ENCODE peak calls at places on chromosomes 11 and 22, in four cellular contexts. J, W, D and B are unnamed samples.

GRCh38 chr11:122085264-122085663 is 30.8 kb downstream of the BLID start:
- DNase-seq in J (peak; percentile 83), W (peak; percentile 71), D (no peak), B (peak; percentile 33)

GRCh38 chr11:61126266-61126665 is 24.0 kb downstream of the CD5 start:
- DNase-seq in D (no peak), J (no peak), W (no peak), B (no peak)

GRCh38 chr11:113778111-113778910 is 1.3 kb upstream of the CLDN25 start:
- DNase-seq in W (peak; percentile 84), D (no peak), J (no peak), B (no peak)

GRCh38 chr11:117300301-117300700 is 9.2 kb downstream of the BACE1-AS start:
- DNase-seq in J (peak; percentile 10), D (no peak), W (no peak), B (no peak)

GRCh38 chr11:67395555-67396257 is 3.9 kb downstream of the RAD9A start:
- DNase-seq in J (no peak), D (no peak), W (no peak), B (no peak)

GRCh38 chr22:46280999-46281623 is 13.3 kb downstream of the TTC38 start:
- DNase-seq in J (no peak), W (no peak), D (no peak), B (no peak)

GRCh38 chr11:125167954-125168821 is 3.6 kb downstream of the PKNOX2 start:
- DNase-seq in W (no peak), D (peak; percentile 2), J (peak; percentile 77), B (peak; percentile 43)

GRCh38 chr11:122439911-122440782 is 215.4 kb upstream of the UBASH3B start:
- DNase-seq in D (no peak), W (no peak), J (no peak), B (no peak)

GRCh38 chr22:50260801-50261614 is 475 bp downstream of the MAPK12 start:
- DNase-seq in W (peak; percentile 50), J (no peak), D (no peak), B (peak; percentile 22)

GRCh38 chr11:105032495-105032894 is 2.4 kb downstream of the CASP1 start:
- DNase-seq in J (no peak), W (no peak), D (no peak), B (no peak)

GRCh38 chr11:114257621-114258558 is 38.3 kb upstream of the NNMT start:
- DNase-seq in J (no peak), W (no peak), D (no peak), B (no peak)

GRCh38 chr11:86431258-86431657 is 56.6 kb downstream of the CCDC81 start:
- DNase-seq in W (no peak), J (no peak), D (no peak), B (no peak)

GRCh38 chr11:126754850-126755426 is 245.6 kb downstream of the KIRREL3 start:
- DNase-seq in W (no peak), D (no peak), J (no peak), B (no peak)

GRCh38 chr22:25334091-25334490 is 114.7 kb downstream of the CRYBB2 start:
- DNase-seq in W (peak; percentile 22), D (peak; percentile 73), J (no peak), B (peak; percentile 85)

GRCh38 chr22:48175721-48176120 is 1413.3 kb downstream of the TBC1D22A start:
- DNase-seq in J (no peak), D (no peak), W (no peak), B (no peak)

GRCh38 chr22:48177591-48177990 is 1415.1 kb downstream of the TBC1D22A start:
- DNase-seq in J (no peak), W (no peak), D (no peak), B (no peak)

GRCh38 chr22:48169227-48169626 is 1406.8 kb downstream of the TBC1D22A start:
- DNase-seq in J (no peak), W (no peak), D (no peak), B (no peak)

GRCh38 chr22:48171294-48171693 is 1408.8 kb downstream of the TBC1D22A start:
- DNase-seq in W (no peak), J (no peak), D (no peak), B (no peak)

DNA sequence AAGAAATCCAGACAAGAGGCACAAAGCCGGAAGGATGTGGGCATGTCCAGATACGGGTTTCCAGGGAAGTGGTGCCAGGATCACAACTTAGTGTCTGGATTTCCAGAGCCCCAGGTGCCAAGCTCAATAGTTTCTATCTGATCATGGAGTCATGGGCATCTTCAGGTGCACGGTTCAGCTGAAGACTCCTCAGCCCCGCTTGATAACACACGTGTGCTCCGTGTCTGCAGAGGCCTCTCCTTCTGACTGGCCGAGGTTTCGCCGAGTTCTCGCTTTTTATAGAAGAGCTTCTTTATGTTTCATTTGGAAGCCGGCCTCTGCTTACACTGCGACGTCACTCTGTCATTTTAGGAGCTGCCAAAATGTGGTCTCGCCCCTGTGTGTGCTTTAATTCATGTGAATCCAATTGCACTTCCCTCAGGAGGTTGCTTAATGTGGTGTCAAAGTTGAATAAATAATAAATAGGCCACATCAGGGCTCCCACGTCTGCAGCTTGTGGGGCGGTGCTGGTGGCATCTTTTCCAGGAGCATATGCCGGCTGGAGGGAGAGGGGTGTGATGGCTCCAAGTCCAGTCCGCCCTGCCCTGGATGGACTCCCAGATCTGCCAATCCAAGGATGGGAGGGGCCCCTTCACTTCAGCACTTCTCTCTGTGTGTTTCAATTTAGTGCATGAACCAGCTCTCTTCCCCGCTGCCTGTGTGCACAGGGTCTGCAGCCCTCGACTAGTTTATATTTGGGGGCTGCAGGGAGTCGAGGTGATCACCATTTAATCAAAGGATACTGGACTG is 1410.8 kb downstream of the TBC1D22A start:
- DNase-seq in J (no peak), W (no peak), D (no peak), B (no peak)
- H3K27me3 ChIP-seq in J (no peaks in the 10 kb centered on the region), W (no peaks in the 10 kb centered on the region), D (no peaks in the 10 kb centered on the region), B (no peaks in the 10 kb centered on the region)

DNA sequence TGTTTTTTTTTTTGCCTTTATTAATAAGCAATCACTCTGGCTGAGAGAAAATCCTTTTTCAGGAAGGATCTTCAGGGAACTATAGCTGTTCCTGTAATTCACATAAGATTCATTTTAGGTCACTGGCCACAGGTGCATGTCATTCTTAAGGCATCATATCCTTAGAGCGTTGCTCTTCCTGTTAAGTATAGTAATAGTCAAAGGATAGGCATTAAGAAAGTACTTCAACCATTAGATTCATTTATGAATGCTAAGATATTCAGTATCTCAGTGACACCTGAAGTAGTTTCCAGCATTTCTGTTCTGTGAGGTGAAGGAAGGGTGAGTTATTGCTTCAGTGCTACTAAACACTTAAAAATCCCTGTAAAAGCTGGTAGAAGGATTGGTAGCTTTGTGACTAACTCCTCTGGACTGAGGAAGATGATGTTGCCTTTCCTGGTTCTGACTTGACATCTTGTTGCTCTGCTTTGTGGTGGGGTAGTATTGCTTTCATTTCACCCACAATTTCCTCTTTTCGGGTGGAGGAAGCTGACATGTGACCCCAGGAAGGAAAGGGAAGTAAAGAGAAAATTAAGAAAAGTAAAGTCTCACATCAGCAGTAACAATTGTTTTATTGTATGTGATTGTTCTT is 34.7 kb downstream of the RNF169 start:
- DNase-seq in W (peak; percentile 84), D (no peak), J (no peak), B (no peak)
- H3K4me3 ChIP-seq in W (peak overlapping the region; percentile 25), D (no peak overlapping the region), J (no peak overlapping the region), B (no peak overlapping the region)

DNA sequence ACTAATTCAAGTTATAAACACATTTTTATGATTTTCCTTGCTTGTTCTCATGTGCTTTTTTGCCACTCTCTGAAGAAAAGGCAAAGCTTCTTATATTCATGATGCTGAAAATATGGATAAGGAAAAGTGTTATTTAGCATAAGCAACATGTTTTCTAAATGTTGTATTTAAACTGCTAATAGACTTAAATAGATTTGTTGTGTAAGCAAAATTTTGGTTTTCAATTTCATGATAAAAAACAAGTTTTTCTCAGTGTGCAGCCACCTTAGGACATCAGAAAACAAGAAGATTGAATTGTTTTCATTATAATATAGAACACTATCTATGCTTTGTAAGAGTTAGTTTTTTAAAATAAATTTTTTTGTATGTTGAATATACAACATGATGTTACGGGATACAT is 2.3 kb downstream of the OR4A16 start:
- DNase-seq in D (no peak), J (no peak), W (no peak), B (no peak)
- H3K9me3 ChIP-seq in D (peaks cover 8% of the 10 kb centered on the region), J (peaks cover 10% of the 10 kb centered on the region), W (peaks cover 4% of the 10 kb centered on the region), B (no peaks in the 10 kb centered on the region)

GRCh38 chr11:35608502-35608901 is 9.8 kb upstream of the FJX1 start:
- DNase-seq in W (peak; percentile 19), J (no peak), D (no peak), B (no peak)
- H3K27me3 ChIP-seq in W (no peaks in the 10 kb centered on the region), J (peaks cover 10% of the 10 kb centered on the region), D (no peaks in the 10 kb centered on the region), B (peaks cover 21% of the 10 kb centered on the region)

GRCh38 chr11:19094859-19095258 is 22.1 kb upstream of the ZDHHC13 start:
- DNase-seq in D (no peak), W (no peak), J (no peak), B (no peak)

GRCh38 chr11:19092850-19093249 is 24.1 kb upstream of the ZDHHC13 start:
- DNase-seq in D (no peak), J (no peak), W (no peak), B (no peak)

GRCh38 chr11:19092342-19092741 is 24.6 kb upstream of the ZDHHC13 start:
- DNase-seq in D (no peak), J (no peak), W (no peak), B (no peak)

GRCh38 chr11:19091366-19091765 is 25.6 kb upstream of the ZDHHC13 start:
- DNase-seq in J (no peak), W (no peak), D (no peak), B (no peak)

GRCh38 chr11:19093976-19094375 is 23.0 kb upstream of the ZDHHC13 start:
- DNase-seq in J (no peak), W (peak; percentile 45), D (no peak), B (no peak)
- H3K4me3 ChIP-seq in J (no peak overlapping the region), W (no peak overlapping the region), D (no peak overlapping the region), B (no peak overlapping the region)

GRCh38 chr11:129544691-129545090 is 169.0 kb downstream of the BARX2 start:
- DNase-seq in D (no peak), J (no peak), W (no peak), B (no peak)

GRCh38 chr11:129546266-129546665 is 170.6 kb downstream of the BARX2 start:
- DNase-seq in W (no peak), D (no peak), J (no peak), B (no peak)

GRCh38 chr11:129538323-129538722 is 162.7 kb downstream of the BARX2 start:
- DNase-seq in D (no peak), J (no peak), W (peak; percentile 16), B (no peak)

DNA sequence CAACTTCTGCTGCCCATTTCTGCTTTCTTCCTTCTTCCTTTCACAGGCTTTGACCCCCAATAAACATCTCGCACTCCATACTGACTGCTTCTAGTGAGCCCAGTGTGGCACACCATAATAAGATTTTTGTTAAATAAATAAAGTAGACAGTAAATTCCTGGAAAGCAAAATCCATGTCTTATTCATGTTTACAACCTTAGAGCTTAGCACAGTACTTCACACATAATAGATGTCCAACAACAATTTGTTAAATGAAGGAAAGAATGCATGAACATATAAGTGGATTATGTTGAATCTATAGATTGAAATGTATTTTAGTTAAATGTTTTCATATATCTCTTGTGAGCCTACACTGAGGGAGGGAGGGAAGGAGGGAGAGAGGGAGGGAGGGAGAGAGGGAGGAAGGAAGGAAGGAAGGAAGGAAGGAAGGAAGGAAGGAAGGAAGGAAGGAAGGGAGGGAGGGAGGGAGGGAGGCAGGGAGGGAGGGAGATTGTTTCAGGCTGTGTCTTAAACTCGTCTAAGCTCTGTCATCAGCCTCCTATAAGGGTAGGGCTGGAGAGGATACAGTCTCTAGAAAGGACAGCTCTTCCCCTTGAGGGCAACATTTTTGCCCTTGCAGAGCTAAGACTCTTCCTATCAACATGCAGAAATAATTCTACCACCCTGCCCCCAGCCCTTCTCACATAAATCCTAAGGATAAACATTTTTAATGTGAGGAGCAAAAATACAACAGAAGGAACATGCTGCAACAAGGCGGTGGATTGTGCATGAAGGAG is 168.1 kb downstream of the BARX2 start:
- DNase-seq in W (no peak), D (no peak), J (no peak), B (no peak)
- H3K9me3 ChIP-seq in W (no peaks in the 10 kb centered on the region), D (no peaks in the 10 kb centered on the region), J (no peaks in the 10 kb centered on the region), B (no peaks in the 10 kb centered on the region)